ENCODE peak calls at places on chromosomes 1 and 21, in eight cellular contexts. One of them, this sample, is unnamed.

GRCh38 chr1:15005116-15005515 is 148.4 kb upstream of the TMEM51 start:
- DNase-seq in tibial nerve: no peak
- DNase-seq in A549: no peak
- DNase-seq in GM12878: no peak
- DNase-seq in H1: no peak
- DNase-seq in K562: no peak
- DNase-seq in sigmoid colon: no peak
- DNase-seq in transverse colon: no peak
- DNase-seq in this sample: no peak

GRCh38 chr1:15936025-15936424 is 39.9 kb downstream of the ZBTB17 start:
- DNase-seq in A549: no peak
- DNase-seq in K562: peak; percentile 9
- DNase-seq in transverse colon: no peak
- DNase-seq in sigmoid colon: no peak
- DNase-seq in H1: no peak
- DNase-seq in tibial nerve: no peak
- DNase-seq in GM12878: no peak
- DNase-seq in this sample: no peak

GRCh38 chr1:88731475-88731874 is 47.4 kb downstream of the PKN2 start:
- DNase-seq in K562: peak; percentile 9
- DNase-seq in tibial nerve: peak; percentile 11
- DNase-seq in transverse colon: peak; percentile 22
- DNase-seq in A549: peak; percentile 3
- DNase-seq in sigmoid colon: peak; percentile 79
- DNase-seq in GM12878: no peak
- DNase-seq in H1: no peak
- DNase-seq in this sample: peak; percentile 52

GRCh38 chr1:99811075-99811474 is 39.1 kb upstream of the AGL start:
- DNase-seq in transverse colon: no peak
- DNase-seq in GM12878: no peak
- DNase-seq in A549: no peak
- DNase-seq in H1: no peak
- DNase-seq in tibial nerve: no peak
- DNase-seq in K562: no peak
- DNase-seq in sigmoid colon: no peak
- DNase-seq in this sample: no peak

GRCh38 chr1:55217226-55217996 is 2.2 kb upstream of the USP24 start:
- DNase-seq in tibial nerve: no peak
- DNase-seq in A549: no peak
- DNase-seq in K562: peak; percentile 38
- DNase-seq in H1: no peak
- DNase-seq in sigmoid colon: no peak
- DNase-seq in transverse colon: no peak
- DNase-seq in GM12878: no peak
- DNase-seq in this sample: no peak

GRCh38 chr1:118785246-118785645 is 202.9 kb downstream of the TBX15 start:
- DNase-seq in GM12878: no peak
- DNase-seq in sigmoid colon: no peak
- DNase-seq in H1: no peak
- DNase-seq in K562: no peak
- DNase-seq in A549: no peak
- DNase-seq in tibial nerve: peak; percentile 48
- DNase-seq in transverse colon: no peak
- DNase-seq in this sample: no peak

GRCh38 chr1:194295690-194296089 is 1109.3 kb upstream of the B3GALT2 start:
- DNase-seq in sigmoid colon: no peak
- DNase-seq in transverse colon: no peak
- DNase-seq in A549: peak; percentile 13
- DNase-seq in tibial nerve: no peak
- DNase-seq in H1: no peak
- DNase-seq in GM12878: no peak
- DNase-seq in K562: no peak
- DNase-seq in this sample: no peak

GRCh38 chr21:44875341-44875740 is 1.9 kb upstream of the PTTG1IP start:
- DNase-seq in K562: no peak
- DNase-seq in tibial nerve: peak; percentile 22
- DNase-seq in transverse colon: no peak
- DNase-seq in H1: no peak
- DNase-seq in GM12878: no peak
- DNase-seq in A549: no peak
- DNase-seq in sigmoid colon: no peak
- DNase-seq in this sample: no peak

GRCh38 chr1:225427249-225428065 is at the start of gene LBR:
- DNase-seq in H1: no peak
- DNase-seq in tibial nerve: no peak
- DNase-seq in sigmoid colon: peak; percentile 77
- DNase-seq in K562: peak; percentile 45
- DNase-seq in transverse colon: peak; percentile 41
- DNase-seq in A549: no peak
- DNase-seq in GM12878: no peak
- DNase-seq in this sample: peak; percentile 60

DNA sequence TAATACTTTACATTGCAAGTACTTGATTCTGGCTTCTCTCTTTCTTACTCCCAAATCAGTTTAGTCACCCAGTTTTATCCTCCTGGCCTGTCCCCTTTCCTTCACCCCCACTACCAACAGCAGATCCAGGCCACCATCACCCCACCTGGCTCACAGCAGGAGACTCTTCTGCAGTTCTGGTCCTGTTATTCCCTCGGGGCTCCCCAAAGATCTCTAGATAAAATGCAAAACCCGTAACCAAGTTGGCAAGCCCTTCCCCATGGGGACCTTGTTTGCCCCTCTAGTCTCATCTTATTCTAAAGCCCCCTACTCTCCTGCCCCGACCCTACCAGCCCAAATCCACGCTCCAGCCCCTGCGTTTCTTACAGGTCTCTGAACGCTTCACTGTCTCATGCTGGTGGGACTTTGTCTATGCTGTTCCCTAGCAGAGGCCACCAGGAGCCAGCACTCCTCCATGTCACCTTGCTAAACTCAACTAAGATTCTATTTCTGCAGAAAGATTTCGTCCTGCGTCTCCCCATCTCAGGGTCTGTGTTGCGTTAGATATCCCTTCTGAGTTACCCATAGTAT is 4.0 kb downstream of the ABCG1 start:
- DNase-seq in H1: no peak
- DNase-seq in K562: no peak
- DNase-seq in tibial nerve: no peak
- DNase-seq in A549: no peak
- DNase-seq in GM12878: no peak
- DNase-seq in transverse colon: no peak
- DNase-seq in sigmoid colon: peak; percentile 44
- DNase-seq in this sample: no peak
- TF ChIP-seq EP300 in H1: no peak
- TF ChIP-seq EP300 in K562: no peak
- TF ChIP-seq EP300 in tibial nerve: no peak
- TF ChIP-seq EP300 in A549: no peak
- TF ChIP-seq EP300 in GM12878: no peak
- TF ChIP-seq EP300 in transverse colon: no peak
- TF ChIP-seq EP300 in sigmoid colon: no peak
- TF ChIP-seq EP300 in this sample: no peak

GRCh38 chr21:36917487-36918158 is 48.8 kb downstream of the HLCS start:
- DNase-seq in K562: peak; percentile 25
- DNase-seq in H1: peak; percentile 53
- DNase-seq in tibial nerve: no peak
- DNase-seq in sigmoid colon: no peak
- DNase-seq in transverse colon: no peak
- DNase-seq in A549: peak; percentile 43
- DNase-seq in GM12878: no peak
- DNase-seq in this sample: no peak
- TF ChIP-seq POLR2A in K562: no peak
- TF ChIP-seq POLR2A in H1: no peak
- TF ChIP-seq POLR2A in tibial nerve: no peak
- TF ChIP-seq POLR2A in sigmoid colon: no peak
- TF ChIP-seq POLR2A in transverse colon: no peak
- TF ChIP-seq POLR2A in A549: no peak
- TF ChIP-seq POLR2A in GM12878: no peak
- TF ChIP-seq POLR2A in this sample: no peak

DNA sequence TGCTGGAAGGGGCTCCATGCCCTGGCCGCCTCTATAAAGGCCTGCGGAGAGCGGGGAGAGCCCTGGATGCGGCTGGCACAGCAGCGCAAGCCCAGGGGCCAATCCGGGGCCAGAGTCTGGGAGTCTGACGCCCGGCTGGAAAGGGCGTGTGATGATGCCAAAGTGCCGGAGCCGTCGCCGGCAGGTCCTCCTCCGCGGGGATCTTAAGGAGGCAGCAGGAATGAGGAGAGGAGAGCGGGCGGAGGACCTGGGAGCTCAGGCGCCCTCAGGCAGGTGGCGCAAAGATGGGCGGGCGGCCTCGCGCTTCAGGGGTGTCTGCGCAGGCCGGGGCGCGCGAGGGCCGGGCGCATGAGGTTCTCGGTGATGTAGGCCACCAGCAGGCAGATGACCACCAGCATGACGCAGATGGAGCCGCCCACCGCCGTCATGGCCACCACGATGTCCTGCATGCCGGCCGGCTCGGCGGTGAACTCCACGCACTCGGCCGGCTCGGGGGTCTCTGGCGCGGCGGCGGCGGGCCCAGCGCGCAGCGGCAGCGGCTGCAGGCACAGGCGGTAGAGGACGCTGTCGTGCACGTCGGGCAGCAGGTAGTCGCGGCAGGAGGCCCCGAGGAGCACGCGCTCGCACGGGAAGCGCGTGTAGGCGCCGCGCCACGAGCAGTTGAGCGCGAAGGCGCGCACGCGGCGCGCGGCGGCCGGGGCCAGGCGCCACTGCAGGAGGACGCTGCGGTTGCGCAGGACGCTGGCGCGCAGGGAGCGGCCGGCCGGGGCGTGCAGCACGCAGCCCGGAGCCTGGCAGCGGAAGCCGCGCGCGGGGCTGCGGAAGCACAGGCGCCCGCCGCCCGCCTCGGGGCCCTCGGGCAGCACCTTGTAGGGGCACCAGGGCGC is 662 bp downstream of the FNDC10 start:
- DNase-seq in sigmoid colon: no peak
- DNase-seq in K562: peak; percentile 74
- DNase-seq in A549: no peak
- DNase-seq in tibial nerve: no peak
- DNase-seq in transverse colon: no peak
- DNase-seq in GM12878: no peak
- DNase-seq in H1: peak; percentile 82
- DNase-seq in this sample: no peak
- H3K4me1 ChIP-seq in sigmoid colon: peaks cover 14% of the 10 kb centered on the region
- H3K4me1 ChIP-seq in K562: peaks cover 79% of the 10 kb centered on the region
- H3K4me1 ChIP-seq in A549: peaks cover 11% of the 10 kb centered on the region
- H3K4me1 ChIP-seq in tibial nerve: peaks cover 26% of the 10 kb centered on the region
- H3K4me1 ChIP-seq in transverse colon: peaks cover 15% of the 10 kb centered on the region
- H3K4me1 ChIP-seq in GM12878: peaks cover 40% of the 10 kb centered on the region
- H3K4me1 ChIP-seq in H1: no peaks in the 10 kb centered on the region
- H3K4me1 ChIP-seq in this sample: peaks cover 10% of the 10 kb centered on the region

DNA sequence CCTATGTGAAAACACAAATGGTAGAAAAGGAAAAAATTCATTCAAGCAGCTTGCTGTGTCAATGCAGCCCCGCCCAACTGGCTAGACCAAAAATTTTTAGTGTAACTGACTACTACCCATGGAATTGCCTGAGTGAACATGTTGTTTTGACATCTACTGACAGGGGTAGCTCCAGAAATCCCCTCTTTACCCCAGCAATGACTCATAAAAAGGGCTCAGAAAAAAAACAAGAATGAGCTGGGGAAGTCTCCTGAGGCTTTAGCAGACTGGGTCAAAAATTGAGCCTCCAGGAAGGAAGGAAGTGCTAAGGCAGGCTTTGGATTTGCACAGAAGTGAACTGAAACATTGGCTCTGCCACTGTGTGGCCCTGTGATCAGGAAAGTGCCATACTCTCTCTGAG is 24.4 kb upstream of the FGGY start:
- DNase-seq in H1: no peak
- DNase-seq in K562: no peak
- DNase-seq in A549: no peak
- DNase-seq in sigmoid colon: no peak
- DNase-seq in tibial nerve: no peak
- DNase-seq in GM12878: peak; percentile 64
- DNase-seq in transverse colon: no peak
- DNase-seq in this sample: no peak
- TF ChIP-seq EP300 in H1: no peak
- TF ChIP-seq EP300 in K562: no peak
- TF ChIP-seq EP300 in A549: no peak
- TF ChIP-seq EP300 in sigmoid colon: no peak
- TF ChIP-seq EP300 in tibial nerve: peak; percentile 33
- TF ChIP-seq EP300 in GM12878: peak; percentile 8
- TF ChIP-seq EP300 in transverse colon: no peak
- TF ChIP-seq EP300 in this sample: no peak

GRCh38 chr21:33383056-33383888 is 19.9 kb upstream of the IFNGR2 start:
- DNase-seq in transverse colon: peak; percentile 81
- DNase-seq in A549: no peak
- DNase-seq in H1: no peak
- DNase-seq in GM12878: peak; percentile 98
- DNase-seq in K562: peak; percentile 45
- DNase-seq in sigmoid colon: peak; percentile 75
- DNase-seq in tibial nerve: peak; percentile 51
- DNase-seq in this sample: peak; percentile 65
- TF ChIP-seq POLR2A in transverse colon: no peak
- TF ChIP-seq POLR2A in A549: no peak
- TF ChIP-seq POLR2A in H1: no peak
- TF ChIP-seq POLR2A in GM12878: peak; percentile 86
- TF ChIP-seq POLR2A in K562: no peak
- TF ChIP-seq POLR2A in sigmoid colon: no peak
- TF ChIP-seq POLR2A in tibial nerve: no peak
- TF ChIP-seq POLR2A in this sample: no peak

DNA sequence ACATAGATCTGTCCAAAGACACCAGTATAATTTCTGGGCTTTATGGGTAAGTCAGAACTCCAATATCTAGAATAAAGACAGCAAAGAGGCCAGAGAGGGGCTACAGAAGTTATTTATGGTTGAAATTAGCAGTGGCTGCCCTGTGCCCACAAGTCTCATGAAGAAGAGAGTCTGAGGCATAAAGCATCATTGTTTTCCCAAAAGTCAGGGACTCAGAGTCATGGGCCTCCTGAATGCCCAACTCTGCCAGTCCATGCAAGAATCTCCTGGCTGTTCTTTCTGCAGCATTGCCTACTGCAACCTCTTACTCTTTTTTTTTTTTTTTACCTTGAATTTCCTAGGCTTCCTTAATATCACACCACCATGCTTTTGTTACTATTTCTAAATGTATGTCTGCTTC is 49.6 kb downstream of the PLPP3 start:
- DNase-seq in sigmoid colon: no peak
- DNase-seq in transverse colon: no peak
- DNase-seq in tibial nerve: no peak
- DNase-seq in H1: no peak
- DNase-seq in GM12878: no peak
- DNase-seq in K562: no peak
- DNase-seq in A549: no peak
- DNase-seq in this sample: no peak
- H3K4me1 ChIP-seq in sigmoid colon: peaks cover 36% of the 10 kb centered on the region
- H3K4me1 ChIP-seq in transverse colon: peaks cover 45% of the 10 kb centered on the region
- H3K4me1 ChIP-seq in tibial nerve: peaks cover 93% of the 10 kb centered on the region
- H3K4me1 ChIP-seq in H1: peaks cover 44% of the 10 kb centered on the region
- H3K4me1 ChIP-seq in GM12878: peaks cover 32% of the 10 kb centered on the region
- H3K4me1 ChIP-seq in K562: no peaks in the 10 kb centered on the region
- H3K4me1 ChIP-seq in A549: no peaks in the 10 kb centered on the region
- H3K4me1 ChIP-seq in this sample: peaks cover 36% of the 10 kb centered on the region